ENCODE peak calls at places on chromosomes 6 and 20, in six cellular contexts. One of them, this sample, is unnamed.

GRCh38 chr6:85449818-85450577 is at the start of gene NT5E:
- DNase-seq in stimulated activated naive B cell treated with anti-CD40 and anti-IgM and Interleukin-4, amounts not matched to agents 10 μg/mL and 1 μg/mL and 100 μg/mL, for 72 hours: peak; percentile 51
- DNase-seq in glutamatergic neuron: peak; percentile 84
- DNase-seq in T-helper 1 cell: peak; percentile 49
- DNase-seq in ascending aorta: peak; percentile 94
- DNase-seq in stimulated activated CD4-positive, alpha-beta T cell treated with anti-CD3 and anti-CD28 coated beads, Interleukin-2, amount 100 ng/mL, for 24 hours: no peak
- DNase-seq in this sample: peak; percentile 75

GRCh38 chr6:130755368-130756034 is 71.7 kb upstream of the SMLR1 start:
- DNase-seq in stimulated activated CD4-positive, alpha-beta T cell treated with anti-CD3 and anti-CD28 coated beads, Interleukin-2, amount 100 ng/mL, for 24 hours: no peak
- DNase-seq in stimulated activated naive B cell treated with anti-CD40 and anti-IgM and Interleukin-4, amounts not matched to agents 10 μg/mL and 1 μg/mL and 100 μg/mL, for 72 hours: no peak
- DNase-seq in T-helper 1 cell: no peak
- DNase-seq in ascending aorta: no peak
- DNase-seq in glutamatergic neuron: no peak
- DNase-seq in this sample: no peak

GRCh38 chr6:70527071-70527737 is 39.5 kb upstream of the SDHAF4 start:
- DNase-seq in stimulated activated naive B cell treated with anti-CD40 and anti-IgM and Interleukin-4, amounts not matched to agents 10 μg/mL and 1 μg/mL and 100 μg/mL, for 72 hours: no peak
- DNase-seq in stimulated activated CD4-positive, alpha-beta T cell treated with anti-CD3 and anti-CD28 coated beads, Interleukin-2, amount 100 ng/mL, for 24 hours: no peak
- DNase-seq in T-helper 1 cell: no peak
- DNase-seq in glutamatergic neuron: no peak
- DNase-seq in ascending aorta: no peak
- DNase-seq in this sample: no peak

GRCh38 chr6:160088069-160088773 is 33.4 kb upstream of the SLC22A1 start:
- DNase-seq in stimulated activated CD4-positive, alpha-beta T cell treated with anti-CD3 and anti-CD28 coated beads, Interleukin-2, amount 100 ng/mL, for 24 hours: no peak
- DNase-seq in ascending aorta: peak; percentile 89
- DNase-seq in T-helper 1 cell: no peak
- DNase-seq in glutamatergic neuron: peak; percentile 73
- DNase-seq in stimulated activated naive B cell treated with anti-CD40 and anti-IgM and Interleukin-4, amounts not matched to agents 10 μg/mL and 1 μg/mL and 100 μg/mL, for 72 hours: no peak
- DNase-seq in this sample: no peak

GRCh38 chr6:36314221-36315014 is 22.3 kb downstream of the BNIP5 start:
- DNase-seq in ascending aorta: no peak
- DNase-seq in T-helper 1 cell: no peak
- DNase-seq in glutamatergic neuron: no peak
- DNase-seq in stimulated activated CD4-positive, alpha-beta T cell treated with anti-CD3 and anti-CD28 coated beads, Interleukin-2, amount 100 ng/mL, for 24 hours: no peak
- DNase-seq in stimulated activated naive B cell treated with anti-CD40 and anti-IgM and Interleukin-4, amounts not matched to agents 10 μg/mL and 1 μg/mL and 100 μg/mL, for 72 hours: no peak
- DNase-seq in this sample: no peak

GRCh38 chr6:164308339-164308738 is 893.8 kb downstream of the QKI start:
- DNase-seq in stimulated activated CD4-positive, alpha-beta T cell treated with anti-CD3 and anti-CD28 coated beads, Interleukin-2, amount 100 ng/mL, for 24 hours: no peak
- DNase-seq in glutamatergic neuron: no peak
- DNase-seq in T-helper 1 cell: no peak
- DNase-seq in ascending aorta: no peak
- DNase-seq in stimulated activated naive B cell treated with anti-CD40 and anti-IgM and Interleukin-4, amounts not matched to agents 10 μg/mL and 1 μg/mL and 100 μg/mL, for 72 hours: no peak
- DNase-seq in this sample: no peak

GRCh38 chr6:6890400-6890858 is 217.3 kb upstream of the RREB1 start:
- DNase-seq in T-helper 1 cell: no peak
- DNase-seq in stimulated activated CD4-positive, alpha-beta T cell treated with anti-CD3 and anti-CD28 coated beads, Interleukin-2, amount 100 ng/mL, for 24 hours: no peak
- DNase-seq in glutamatergic neuron: peak; percentile 42
- DNase-seq in stimulated activated naive B cell treated with anti-CD40 and anti-IgM and Interleukin-4, amounts not matched to agents 10 μg/mL and 1 μg/mL and 100 μg/mL, for 72 hours: no peak
- DNase-seq in ascending aorta: no peak
- DNase-seq in this sample: peak; percentile 46

GRCh38 chr20:31901615-31902014 is 31.2 kb downstream of the TTLL9 start:
- DNase-seq in T-helper 1 cell: no peak
- DNase-seq in stimulated activated naive B cell treated with anti-CD40 and anti-IgM and Interleukin-4, amounts not matched to agents 10 μg/mL and 1 μg/mL and 100 μg/mL, for 72 hours: no peak
- DNase-seq in ascending aorta: no peak
- DNase-seq in glutamatergic neuron: no peak
- DNase-seq in stimulated activated CD4-positive, alpha-beta T cell treated with anti-CD3 and anti-CD28 coated beads, Interleukin-2, amount 100 ng/mL, for 24 hours: no peak
- DNase-seq in this sample: no peak

GRCh38 chr6:92827104-92827503 is 592.3 kb downstream of the EPHA7 start:
- DNase-seq in glutamatergic neuron: no peak
- DNase-seq in T-helper 1 cell: no peak
- DNase-seq in stimulated activated naive B cell treated with anti-CD40 and anti-IgM and Interleukin-4, amounts not matched to agents 10 μg/mL and 1 μg/mL and 100 μg/mL, for 72 hours: no peak
- DNase-seq in ascending aorta: no peak
- DNase-seq in stimulated activated CD4-positive, alpha-beta T cell treated with anti-CD3 and anti-CD28 coated beads, Interleukin-2, amount 100 ng/mL, for 24 hours: no peak
- DNase-seq in this sample: no peak

GRCh38 chr20:59526242-59527225 is 77.8 kb upstream of the PHACTR3 start:
- DNase-seq in glutamatergic neuron: no peak
- DNase-seq in stimulated activated CD4-positive, alpha-beta T cell treated with anti-CD3 and anti-CD28 coated beads, Interleukin-2, amount 100 ng/mL, for 24 hours: no peak
- DNase-seq in T-helper 1 cell: no peak
- DNase-seq in stimulated activated naive B cell treated with anti-CD40 and anti-IgM and Interleukin-4, amounts not matched to agents 10 μg/mL and 1 μg/mL and 100 μg/mL, for 72 hours: no peak
- DNase-seq in ascending aorta: no peak
- DNase-seq in this sample: peak; percentile 62

GRCh38 chr20:1827974-1828785 is 67.0 kb upstream of the SIRPA start:
- DNase-seq in T-helper 1 cell: no peak
- DNase-seq in ascending aorta: no peak
- DNase-seq in stimulated activated CD4-positive, alpha-beta T cell treated with anti-CD3 and anti-CD28 coated beads, Interleukin-2, amount 100 ng/mL, for 24 hours: no peak
- DNase-seq in stimulated activated naive B cell treated with anti-CD40 and anti-IgM and Interleukin-4, amounts not matched to agents 10 μg/mL and 1 μg/mL and 100 μg/mL, for 72 hours: peak; percentile 73
- DNase-seq in glutamatergic neuron: no peak
- DNase-seq in this sample: no peak

This sample was measured in left lung.